ENCODE peak calls at places on chromosomes 4 and X, in seven cellular contexts. One of them, this sample, is unnamed.

GRCh38 chrX:68945603-68946228 is 116.9 kb downstream of the EFNB1 start:
- DNase-seq in fibroblast of pulmonary artery: peak; percentile 86
- DNase-seq in A673: peak; percentile 33
- DNase-seq in cardiac muscle cell: peak; percentile 82
- DNase-seq in heart right ventricle: no peak
- DNase-seq in neural crest cell: peak; percentile 11
- DNase-seq in MM.1S: no peak
- DNase-seq in this sample: no peak

GRCh38 chr4:113223001-113223400 is 173.5 kb downstream of the ANK2 start:
- DNase-seq in MM.1S: no peak
- DNase-seq in A673: no peak
- DNase-seq in neural crest cell: no peak
- DNase-seq in fibroblast of pulmonary artery: no peak
- DNase-seq in heart right ventricle: no peak
- DNase-seq in cardiac muscle cell: no peak
- DNase-seq in this sample: no peak

GRCh38 chrX:117972681-117973080 is 143.9 kb downstream of the KLHL13 start:
- DNase-seq in cardiac muscle cell: no peak
- DNase-seq in A673: peak; percentile 52
- DNase-seq in heart right ventricle: peak; percentile 4
- DNase-seq in fibroblast of pulmonary artery: no peak
- DNase-seq in neural crest cell: no peak
- DNase-seq in MM.1S: no peak
- DNase-seq in this sample: no peak

GRCh38 chr4:7462509-7462971 is 27.8 kb upstream of the PSAPL1 start:
- DNase-seq in cardiac muscle cell: peak; percentile 20
- DNase-seq in heart right ventricle: peak; percentile 30
- DNase-seq in MM.1S: no peak
- DNase-seq in neural crest cell: no peak
- DNase-seq in A673: no peak
- DNase-seq in fibroblast of pulmonary artery: peak; percentile 1
- DNase-seq in this sample: no peak

GRCh38 chrX:65035451-65035779 is 59.2 kb upstream of the ZC4H2 start:
- DNase-seq in neural crest cell: no peak
- DNase-seq in cardiac muscle cell: peak; percentile 24
- DNase-seq in A673: no peak
- DNase-seq in fibroblast of pulmonary artery: peak; percentile 21
- DNase-seq in heart right ventricle: peak; percentile 3
- DNase-seq in MM.1S: no peak
- DNase-seq in this sample: no peak

GRCh38 chr4:152937535-152938236 is 1.6 kb downstream of the FHDC1 start:
- DNase-seq in MM.1S: peak; percentile 32
- DNase-seq in cardiac muscle cell: peak; percentile 38
- DNase-seq in fibroblast of pulmonary artery: no peak
- DNase-seq in neural crest cell: peak; percentile 25
- DNase-seq in A673: peak; percentile 34
- DNase-seq in heart right ventricle: peak; percentile 23
- DNase-seq in this sample: no peak

GRCh38 chr4:52312722-52313121 is 261.6 kb downstream of the SPATA18 start:
- DNase-seq in A673: no peak
- DNase-seq in neural crest cell: no peak
- DNase-seq in heart right ventricle: no peak
- DNase-seq in fibroblast of pulmonary artery: no peak
- DNase-seq in cardiac muscle cell: no peak
- DNase-seq in MM.1S: no peak
- DNase-seq in this sample: no peak

GRCh38 chrX:68920541-68920940 is 91.7 kb downstream of the EFNB1 start:
- DNase-seq in MM.1S: no peak
- DNase-seq in heart right ventricle: peak; percentile 29
- DNase-seq in neural crest cell: no peak
- DNase-seq in A673: no peak
- DNase-seq in fibroblast of pulmonary artery: peak; percentile 41
- DNase-seq in cardiac muscle cell: peak; percentile 60
- DNase-seq in this sample: no peak

GRCh38 chrX:48957827-48958634 is 624 bp upstream of the OTUD5 start:
- DNase-seq in heart right ventricle: peak; percentile 96
- DNase-seq in A673: peak; percentile 97
- DNase-seq in fibroblast of pulmonary artery: peak; percentile 99
- DNase-seq in cardiac muscle cell: peak; percentile 99
- DNase-seq in neural crest cell: peak; percentile 78
- DNase-seq in MM.1S: peak; percentile 95
- DNase-seq in this sample: peak; percentile 98

GRCh38 chr4:122772311-122772710 is 39.8 kb downstream of the BBS12 start:
- DNase-seq in A673: no peak
- DNase-seq in fibroblast of pulmonary artery: peak; percentile 58
- DNase-seq in MM.1S: no peak
- DNase-seq in cardiac muscle cell: peak; percentile 39
- DNase-seq in heart right ventricle: no peak
- DNase-seq in neural crest cell: no peak
- DNase-seq in this sample: no peak

GRCh38 chrX:130264573-130264972 is 4.1 kb downstream of the ZNF280C start:
- DNase-seq in fibroblast of pulmonary artery: peak; percentile 20
- DNase-seq in cardiac muscle cell: peak; percentile 2
- DNase-seq in neural crest cell: no peak
- DNase-seq in MM.1S: peak; percentile 31
- DNase-seq in A673: no peak
- DNase-seq in heart right ventricle: no peak
- DNase-seq in this sample: no peak

GRCh38 chrX:130263016-130263415 is 5.7 kb downstream of the ZNF280C start:
- DNase-seq in MM.1S: no peak
- DNase-seq in fibroblast of pulmonary artery: no peak
- DNase-seq in cardiac muscle cell: peak; percentile 8
- DNase-seq in A673: no peak
- DNase-seq in neural crest cell: no peak
- DNase-seq in heart right ventricle: no peak
- DNase-seq in this sample: no peak

DNA sequence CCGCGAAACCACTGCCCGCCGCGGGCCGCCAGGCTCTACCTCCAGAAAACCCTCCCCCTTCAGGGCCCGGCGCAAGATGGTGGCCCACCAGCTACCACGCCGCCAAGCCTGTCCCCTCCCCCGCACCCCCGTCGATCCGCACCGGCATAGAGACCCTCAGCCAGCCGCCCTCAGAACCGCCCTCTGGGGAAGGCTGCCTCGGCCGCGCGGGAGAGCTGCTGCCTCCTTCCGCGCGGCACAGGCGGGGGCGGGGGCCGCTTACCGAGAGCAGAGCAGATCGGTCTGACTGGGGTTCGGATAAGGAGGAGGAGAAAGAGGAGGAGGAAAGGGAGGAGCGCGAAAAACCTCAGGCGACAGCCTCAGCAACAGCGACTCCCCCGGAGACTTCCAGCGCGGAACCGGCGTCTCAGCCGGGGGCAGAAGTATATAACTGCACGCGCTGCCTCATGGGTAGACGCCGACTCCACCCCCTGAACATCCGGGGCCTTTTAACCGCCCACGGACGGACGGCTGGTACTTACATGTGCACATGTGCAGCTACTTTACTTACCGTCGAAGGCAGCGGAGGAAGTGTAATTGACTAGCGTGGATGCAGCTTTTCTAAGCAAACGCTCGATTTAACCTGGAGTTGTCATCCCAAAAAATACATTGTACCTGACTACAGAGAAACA is at the start of gene ZNF280C:
- DNase-seq in heart right ventricle: peak; percentile 88
- DNase-seq in cardiac muscle cell: peak; percentile 95
- DNase-seq in MM.1S: peak; percentile 93
- DNase-seq in fibroblast of pulmonary artery: peak; percentile 94
- DNase-seq in neural crest cell: peak; percentile 78
- DNase-seq in A673: peak; percentile 95
- DNase-seq in this sample: peak; percentile 96
- TF ChIP-seq CTCF in heart right ventricle: no peak
- TF ChIP-seq CTCF in cardiac muscle cell: peak; percentile 30
- TF ChIP-seq CTCF in MM.1S: peak; percentile 33
- TF ChIP-seq CTCF in fibroblast of pulmonary artery: peak; percentile 27
- TF ChIP-seq CTCF in neural crest cell: no peak
- TF ChIP-seq CTCF in A673: peak; percentile 42
- TF ChIP-seq CTCF in this sample: peak; percentile 65

GRCh38 chrX:103483720-103484119 is 35.6 kb downstream of the RAB40A start:
- DNase-seq in neural crest cell: no peak
- DNase-seq in fibroblast of pulmonary artery: no peak
- DNase-seq in cardiac muscle cell: no peak
- DNase-seq in MM.1S: no peak
- DNase-seq in heart right ventricle: no peak
- DNase-seq in A673: no peak
- DNase-seq in this sample: no peak

GRCh38 chrX:103488794-103489193 is 30.5 kb downstream of the RAB40A start:
- DNase-seq in cardiac muscle cell: no peak
- DNase-seq in A673: no peak
- DNase-seq in MM.1S: no peak
- DNase-seq in fibroblast of pulmonary artery: no peak
- DNase-seq in neural crest cell: no peak
- DNase-seq in heart right ventricle: no peak
- DNase-seq in this sample: no peak

GRCh38 chrX:103488332-103488731 is 31.0 kb downstream of the RAB40A start:
- DNase-seq in neural crest cell: no peak
- DNase-seq in A673: peak; percentile 26
- DNase-seq in fibroblast of pulmonary artery: peak; percentile 39
- DNase-seq in cardiac muscle cell: peak; percentile 39
- DNase-seq in MM.1S: no peak
- DNase-seq in heart right ventricle: no peak
- DNase-seq in this sample: no peak
- TF ChIP-seq CTCF in neural crest cell: peak; percentile 65
- TF ChIP-seq CTCF in A673: peak; percentile 53
- TF ChIP-seq CTCF in fibroblast of pulmonary artery: peak; percentile 46
- TF ChIP-seq CTCF in cardiac muscle cell: peak; percentile 42
- TF ChIP-seq CTCF in MM.1S: peak; percentile 19
- TF ChIP-seq CTCF in heart right ventricle: peak; percentile 21
- TF ChIP-seq CTCF in this sample: peak; percentile 80

DNA sequence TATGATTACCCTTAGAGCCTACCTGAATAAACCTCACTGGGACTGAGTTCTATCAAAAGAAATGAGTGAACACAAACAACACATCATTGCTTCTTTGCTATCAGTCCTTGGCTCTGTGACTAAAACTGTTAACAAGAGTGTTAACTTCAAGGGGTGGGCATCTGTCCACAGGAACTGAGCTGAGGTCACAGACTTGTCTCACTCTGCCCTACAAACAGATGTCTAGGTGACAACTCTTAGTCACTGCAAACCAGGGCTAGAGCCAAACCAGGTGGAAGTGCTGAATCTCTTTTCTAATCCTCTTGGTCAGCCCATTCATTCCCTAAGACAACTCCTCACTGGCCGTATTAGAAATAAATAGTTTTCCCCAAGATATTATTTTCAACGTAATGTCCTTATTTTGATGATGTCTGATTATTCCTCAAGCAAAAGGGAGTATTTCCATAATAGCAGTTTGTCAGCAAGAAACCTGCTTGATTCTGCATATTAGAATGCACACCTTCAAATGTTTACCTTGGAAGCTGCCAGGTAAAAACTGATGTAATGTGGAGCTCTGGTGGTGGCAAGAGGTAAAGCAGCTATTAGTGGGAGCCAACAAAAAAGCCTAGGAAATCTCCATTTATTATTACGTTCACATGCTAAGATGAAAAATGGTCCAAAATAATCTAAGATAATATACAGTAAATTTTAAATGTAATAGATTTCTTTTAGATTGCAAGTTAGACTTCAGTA is 4.0 kb downstream of the COL25A1 start:
- DNase-seq in neural crest cell: no peak
- DNase-seq in heart right ventricle: no peak
- DNase-seq in cardiac muscle cell: peak; percentile 13
- DNase-seq in A673: no peak
- DNase-seq in MM.1S: peak; percentile 51
- DNase-seq in fibroblast of pulmonary artery: peak; percentile 15
- DNase-seq in this sample: no peak
- TF ChIP-seq CTCF in neural crest cell: peak; percentile 80
- TF ChIP-seq CTCF in heart right ventricle: peak; percentile 25
- TF ChIP-seq CTCF in cardiac muscle cell: peak; percentile 62
- TF ChIP-seq CTCF in A673: peak; percentile 68
- TF ChIP-seq CTCF in MM.1S: peak; percentile 70
- TF ChIP-seq CTCF in fibroblast of pulmonary artery: peak; percentile 53
- TF ChIP-seq CTCF in this sample: peak; percentile 80

DNA sequence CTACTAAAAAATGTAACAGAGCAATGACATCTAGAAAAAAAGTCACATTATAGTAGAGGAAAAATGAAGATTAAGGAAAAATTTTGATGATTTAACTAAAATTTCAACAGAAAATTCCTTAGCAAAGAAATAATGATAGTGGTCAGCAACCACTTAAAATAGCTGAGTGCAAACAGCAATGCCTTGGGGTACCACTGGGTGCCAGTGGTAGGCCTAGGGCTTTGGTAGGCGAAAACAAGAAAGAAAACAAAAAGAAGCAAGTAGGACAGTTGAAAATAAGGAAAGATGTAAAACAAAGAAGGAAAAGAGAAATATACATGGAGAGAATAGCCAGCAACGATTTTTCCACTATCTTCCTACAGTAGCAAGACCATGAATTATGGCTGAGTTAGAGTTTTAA is 313.5 kb upstream of the IRS4 start:
- DNase-seq in cardiac muscle cell: no peak
- DNase-seq in fibroblast of pulmonary artery: peak; percentile 0
- DNase-seq in MM.1S: no peak
- DNase-seq in A673: no peak
- DNase-seq in neural crest cell: no peak
- DNase-seq in heart right ventricle: no peak
- DNase-seq in this sample: no peak
- TF ChIP-seq CTCF in cardiac muscle cell: peak; percentile 15
- TF ChIP-seq CTCF in fibroblast of pulmonary artery: peak; percentile 18
- TF ChIP-seq CTCF in MM.1S: peak; percentile 18
- TF ChIP-seq CTCF in A673: no peak
- TF ChIP-seq CTCF in neural crest cell: peak; percentile 45
- TF ChIP-seq CTCF in heart right ventricle: no peak
- TF ChIP-seq CTCF in this sample: peak; percentile 52

GRCh38 chrX:55695227-55696018 is 22.1 kb upstream of the RRAGB start:
- DNase-seq in neural crest cell: no peak
- DNase-seq in fibroblast of pulmonary artery: no peak
- DNase-seq in heart right ventricle: no peak
- DNase-seq in cardiac muscle cell: no peak
- DNase-seq in A673: no peak
- DNase-seq in MM.1S: no peak
- DNase-seq in this sample: no peak
- TF ChIP-seq CTCF in neural crest cell: no peak
- TF ChIP-seq CTCF in fibroblast of pulmonary artery: no peak
- TF ChIP-seq CTCF in heart right ventricle: no peak
- TF ChIP-seq CTCF in cardiac muscle cell: no peak
- TF ChIP-seq CTCF in A673: no peak
- TF ChIP-seq CTCF in MM.1S: no peak
- TF ChIP-seq CTCF in this sample: no peak

GRCh38 chrX:54452920-54453319 is 12.7 kb downstream of the TSR2 start:
- DNase-seq in cardiac muscle cell: peak; percentile 12
- DNase-seq in heart right ventricle: no peak
- DNase-seq in A673: peak; percentile 50
- DNase-seq in neural crest cell: peak; percentile 2
- DNase-seq in MM.1S: no peak
- DNase-seq in fibroblast of pulmonary artery: peak; percentile 20
- DNase-seq in this sample: no peak
- TF ChIP-seq CTCF in cardiac muscle cell: peak; percentile 21
- TF ChIP-seq CTCF in heart right ventricle: no peak
- TF ChIP-seq CTCF in A673: peak; percentile 37
- TF ChIP-seq CTCF in neural crest cell: peak; percentile 50
- TF ChIP-seq CTCF in MM.1S: no peak
- TF ChIP-seq CTCF in fibroblast of pulmonary artery: peak; percentile 35
- TF ChIP-seq CTCF in this sample: peak; percentile 68

GRCh38 chrX:30822068-30822671 is 66.9 kb downstream of the TAB3 start:
- DNase-seq in cardiac muscle cell: peak; percentile 7
- DNase-seq in A673: no peak
- DNase-seq in heart right ventricle: no peak
- DNase-seq in MM.1S: peak; percentile 36
- DNase-seq in fibroblast of pulmonary artery: peak; percentile 9
- DNase-seq in neural crest cell: no peak
- DNase-seq in this sample: no peak
- TF ChIP-seq CTCF in cardiac muscle cell: no peak
- TF ChIP-seq CTCF in A673: peak; percentile 12
- TF ChIP-seq CTCF in heart right ventricle: no peak
- TF ChIP-seq CTCF in MM.1S: peak; percentile 28
- TF ChIP-seq CTCF in fibroblast of pulmonary artery: no peak
- TF ChIP-seq CTCF in neural crest cell: peak; percentile 30
- TF ChIP-seq CTCF in this sample: peak; percentile 29

GRCh38 chrX:124917011-124917410 is 402.7 kb upstream of the TEX13C start:
- DNase-seq in A673: no peak
- DNase-seq in neural crest cell: no peak
- DNase-seq in cardiac muscle cell: no peak
- DNase-seq in MM.1S: no peak
- DNase-seq in heart right ventricle: no peak
- DNase-seq in fibroblast of pulmonary artery: no peak
- DNase-seq in this sample: no peak
- TF ChIP-seq CTCF in A673: no peak
- TF ChIP-seq CTCF in neural crest cell: no peak
- TF ChIP-seq CTCF in cardiac muscle cell: no peak
- TF ChIP-seq CTCF in MM.1S: no peak
- TF ChIP-seq CTCF in heart right ventricle: no peak
- TF ChIP-seq CTCF in fibroblast of pulmonary artery: no peak
- TF ChIP-seq CTCF in this sample: no peak